ENCODE peak calls at places on chromosomes 2 and 18, in ten cellular contexts. One of them, this sample, is unnamed.

GRCh38 chr2:241108271-241109209 is 6.5 kb upstream of the MTERF4 start:
- DNase-seq in DND-41: no peak
- DNase-seq in GM12878: no peak
- DNase-seq in IMR-90: no peak
- DNase-seq in GM23338: no peak
- DNase-seq in H9: no peak
- DNase-seq in K562: no peak
- DNase-seq in SK-N-SH: no peak
- DNase-seq in GM23248: no peak
- DNase-seq in mesenchymal stem cell: no peak
- DNase-seq in this sample: no peak

GRCh38 chr2:223811757-223812156 is 25.6 kb downstream of the AP1S3 start:
- DNase-seq in DND-41: no peak
- DNase-seq in GM12878: no peak
- DNase-seq in IMR-90: peak; percentile 74
- DNase-seq in GM23338: no peak
- DNase-seq in H9: no peak
- DNase-seq in K562: no peak
- DNase-seq in SK-N-SH: no peak
- DNase-seq in GM23248: no peak
- DNase-seq in mesenchymal stem cell: no peak
- DNase-seq in this sample: peak; percentile 60

GRCh38 chr2:178418426-178418825 is 32.5 kb downstream of the PRKRA start:
- DNase-seq in DND-41: no peak
- DNase-seq in GM12878: no peak
- DNase-seq in IMR-90: peak; percentile 65
- DNase-seq in GM23338: no peak
- DNase-seq in H9: no peak
- DNase-seq in K562: no peak
- DNase-seq in SK-N-SH: no peak
- DNase-seq in GM23248: peak; percentile 40
- DNase-seq in mesenchymal stem cell: peak; percentile 67
- DNase-seq in this sample: peak; percentile 21

GRCh38 chr18:39870586-39870985 is 2084.4 kb upstream of the PIK3C3 start:
- DNase-seq in DND-41: no peak
- DNase-seq in GM12878: no peak
- DNase-seq in IMR-90: no peak
- DNase-seq in GM23338: no peak
- DNase-seq in H9: no peak
- DNase-seq in K562: no peak
- DNase-seq in SK-N-SH: no peak
- DNase-seq in GM23248: no peak
- DNase-seq in mesenchymal stem cell: no peak
- DNase-seq in this sample: peak; percentile 1

GRCh38 chr2:222514901-222515300 is 90.6 kb downstream of the SGPP2 start:
- DNase-seq in DND-41: no peak
- DNase-seq in GM12878: no peak
- DNase-seq in IMR-90: no peak
- DNase-seq in GM23338: no peak
- DNase-seq in H9: no peak
- DNase-seq in K562: no peak
- DNase-seq in SK-N-SH: no peak
- DNase-seq in GM23248: no peak
- DNase-seq in mesenchymal stem cell: no peak
- DNase-seq in this sample: no peak

GRCh38 chr2:149921911-149922616 is 334.5 kb upstream of the MMADHC start:
- DNase-seq in DND-41: no peak
- DNase-seq in GM12878: no peak
- DNase-seq in IMR-90: peak; percentile 35
- DNase-seq in GM23338: no peak
- DNase-seq in H9: no peak
- DNase-seq in K562: no peak
- DNase-seq in SK-N-SH: no peak
- DNase-seq in GM23248: no peak
- DNase-seq in mesenchymal stem cell: peak; percentile 48
- DNase-seq in this sample: no peak

GRCh38 chr2:75007819-75008218 is 49.4 kb downstream of the POLE4 start:
- DNase-seq in DND-41: no peak
- DNase-seq in GM12878: no peak
- DNase-seq in IMR-90: no peak
- DNase-seq in GM23338: no peak
- DNase-seq in H9: no peak
- DNase-seq in K562: no peak
- DNase-seq in SK-N-SH: no peak
- DNase-seq in GM23248: no peak
- DNase-seq in mesenchymal stem cell: no peak
- DNase-seq in this sample: no peak

GRCh38 chr18:49590608-49591007 is 28.8 kb downstream of the LIPG start:
- DNase-seq in DND-41: no peak
- DNase-seq in GM12878: no peak
- DNase-seq in IMR-90: no peak
- DNase-seq in GM23338: no peak
- DNase-seq in H9: no peak
- DNase-seq in K562: no peak
- DNase-seq in SK-N-SH: no peak
- DNase-seq in GM23248: no peak
- DNase-seq in mesenchymal stem cell: no peak
- DNase-seq in this sample: no peak

GRCh38 chr2:64398730-64399129 is 55.2 kb upstream of the LGALSL start:
- DNase-seq in DND-41: no peak
- DNase-seq in GM12878: no peak
- DNase-seq in IMR-90: no peak
- DNase-seq in GM23338: no peak
- DNase-seq in H9: no peak
- DNase-seq in K562: no peak
- DNase-seq in SK-N-SH: no peak
- DNase-seq in GM23248: no peak
- DNase-seq in mesenchymal stem cell: no peak
- DNase-seq in this sample: no peak

GRCh38 chr2:64401501-64401880 is 52.5 kb upstream of the LGALSL start:
- DNase-seq in DND-41: no peak
- DNase-seq in GM12878: no peak
- DNase-seq in IMR-90: no peak
- DNase-seq in GM23338: no peak
- DNase-seq in H9: no peak
- DNase-seq in K562: no peak
- DNase-seq in SK-N-SH: no peak
- DNase-seq in GM23248: no peak
- DNase-seq in mesenchymal stem cell: peak; percentile 84
- DNase-seq in this sample: no peak

GRCh38 chr2:64399521-64399920 is 54.4 kb upstream of the LGALSL start:
- DNase-seq in DND-41: no peak
- DNase-seq in GM12878: no peak
- DNase-seq in IMR-90: no peak
- DNase-seq in GM23338: no peak
- DNase-seq in H9: no peak
- DNase-seq in K562: no peak
- DNase-seq in SK-N-SH: no peak
- DNase-seq in GM23248: no peak
- DNase-seq in mesenchymal stem cell: no peak
- DNase-seq in this sample: no peak

GRCh38 chr2:64400733-64401500 is 53.0 kb upstream of the LGALSL start:
- DNase-seq in DND-41: no peak
- DNase-seq in GM12878: no peak
- DNase-seq in IMR-90: no peak
- DNase-seq in GM23338: no peak
- DNase-seq in H9: no peak
- DNase-seq in K562: no peak
- DNase-seq in SK-N-SH: no peak
- DNase-seq in GM23248: no peak
- DNase-seq in mesenchymal stem cell: peak; percentile 28
- DNase-seq in this sample: no peak

GRCh38 chr2:64400103-64400728 is 53.7 kb upstream of the LGALSL start:
- DNase-seq in DND-41: no peak
- DNase-seq in GM12878: no peak
- DNase-seq in IMR-90: no peak
- DNase-seq in GM23338: no peak
- DNase-seq in H9: no peak
- DNase-seq in K562: no peak
- DNase-seq in SK-N-SH: no peak
- DNase-seq in GM23248: peak; percentile 18
- DNase-seq in mesenchymal stem cell: no peak
- DNase-seq in this sample: no peak
- H3K4me1 ChIP-seq in DND-41: no peaks in the 10 kb centered on the region
- H3K4me1 ChIP-seq in GM12878: peaks cover 9% of the 10 kb centered on the region
- H3K4me1 ChIP-seq in IMR-90: peaks cover 10% of the 10 kb centered on the region
- H3K4me1 ChIP-seq in GM23338: peaks cover 40% of the 10 kb centered on the region
- H3K4me1 ChIP-seq in H9: peaks cover 16% of the 10 kb centered on the region
- H3K4me1 ChIP-seq in K562: no peaks in the 10 kb centered on the region
- H3K4me1 ChIP-seq in SK-N-SH: no peaks in the 10 kb centered on the region
- H3K4me1 ChIP-seq in GM23248: peaks cover 18% of the 10 kb centered on the region
- H3K4me1 ChIP-seq in mesenchymal stem cell: peaks cover 7% of the 10 kb centered on the region
- H3K4me1 ChIP-seq in this sample: peaks cover 10% of the 10 kb centered on the region

GRCh38 chr2:234134496-234134895 is 84.0 kb downstream of the SPP2 start:
- DNase-seq in DND-41: no peak
- DNase-seq in GM12878: no peak
- DNase-seq in IMR-90: no peak
- DNase-seq in GM23338: no peak
- DNase-seq in H9: no peak
- DNase-seq in K562: no peak
- DNase-seq in SK-N-SH: no peak
- DNase-seq in GM23248: no peak
- DNase-seq in mesenchymal stem cell: no peak
- DNase-seq in this sample: no peak

GRCh38 chr2:234138836-234139235 is 88.3 kb downstream of the SPP2 start:
- DNase-seq in DND-41: no peak
- DNase-seq in GM12878: no peak
- DNase-seq in IMR-90: no peak
- DNase-seq in GM23338: no peak
- DNase-seq in H9: no peak
- DNase-seq in K562: no peak
- DNase-seq in SK-N-SH: no peak
- DNase-seq in GM23248: no peak
- DNase-seq in mesenchymal stem cell: no peak
- DNase-seq in this sample: no peak

GRCh38 chr2:234137400-234138014 is 87.0 kb downstream of the SPP2 start:
- DNase-seq in DND-41: no peak
- DNase-seq in GM12878: no peak
- DNase-seq in IMR-90: peak; percentile 21
- DNase-seq in GM23338: no peak
- DNase-seq in H9: no peak
- DNase-seq in K562: no peak
- DNase-seq in SK-N-SH: no peak
- DNase-seq in GM23248: peak; percentile 37
- DNase-seq in mesenchymal stem cell: no peak
- DNase-seq in this sample: no peak

GRCh38 chr2:234135750-234136221 is 85.3 kb downstream of the SPP2 start:
- DNase-seq in DND-41: peak; percentile 74
- DNase-seq in GM12878: peak; percentile 5
- DNase-seq in IMR-90: peak; percentile 76
- DNase-seq in GM23338: peak; percentile 95
- DNase-seq in H9: peak; percentile 89
- DNase-seq in K562: peak; percentile 36
- DNase-seq in SK-N-SH: peak; percentile 83
- DNase-seq in GM23248: peak; percentile 88
- DNase-seq in mesenchymal stem cell: peak; percentile 77
- DNase-seq in this sample: peak; percentile 76

DNA sequence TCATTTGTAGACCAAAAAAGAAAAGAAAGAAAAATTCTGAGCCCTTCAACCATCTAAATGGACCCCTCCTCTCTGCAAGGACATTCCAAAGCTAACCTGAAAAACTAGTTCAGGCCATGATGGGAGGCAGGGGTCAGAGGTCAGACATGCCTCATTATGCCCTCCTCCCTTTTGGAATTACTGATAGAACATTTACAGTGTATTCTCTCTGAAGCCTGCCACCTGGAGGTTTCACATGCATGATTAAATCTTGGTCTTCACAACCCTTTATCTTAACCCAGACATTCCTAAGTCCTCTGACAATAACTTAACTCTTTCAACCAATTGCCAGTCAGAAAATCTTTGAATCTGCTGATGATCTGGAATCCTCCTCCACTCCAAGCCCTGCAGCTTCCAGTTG is 86.0 kb downstream of the SPP2 start:
- DNase-seq in DND-41: peak; percentile 24
- DNase-seq in GM12878: no peak
- DNase-seq in IMR-90: no peak
- DNase-seq in GM23338: peak; percentile 31
- DNase-seq in H9: no peak
- DNase-seq in K562: no peak
- DNase-seq in SK-N-SH: no peak
- DNase-seq in GM23248: no peak
- DNase-seq in mesenchymal stem cell: no peak
- DNase-seq in this sample: no peak
- H3K4me2 ChIP-seq in DND-41: no peak overlapping the region
- H3K4me2 ChIP-seq in GM12878: no peak overlapping the region
- H3K4me2 ChIP-seq in IMR-90: no peak overlapping the region
- H3K4me2 ChIP-seq in GM23338: no peak overlapping the region
- H3K4me2 ChIP-seq in H9: no peak overlapping the region
- H3K4me2 ChIP-seq in K562: no peak overlapping the region
- H3K4me2 ChIP-seq in SK-N-SH: no peak overlapping the region
- H3K4me2 ChIP-seq in GM23248: no peak overlapping the region
- H3K4me2 ChIP-seq in mesenchymal stem cell: no peak overlapping the region
- H3K4me2 ChIP-seq in this sample: no peak overlapping the region

DNA sequence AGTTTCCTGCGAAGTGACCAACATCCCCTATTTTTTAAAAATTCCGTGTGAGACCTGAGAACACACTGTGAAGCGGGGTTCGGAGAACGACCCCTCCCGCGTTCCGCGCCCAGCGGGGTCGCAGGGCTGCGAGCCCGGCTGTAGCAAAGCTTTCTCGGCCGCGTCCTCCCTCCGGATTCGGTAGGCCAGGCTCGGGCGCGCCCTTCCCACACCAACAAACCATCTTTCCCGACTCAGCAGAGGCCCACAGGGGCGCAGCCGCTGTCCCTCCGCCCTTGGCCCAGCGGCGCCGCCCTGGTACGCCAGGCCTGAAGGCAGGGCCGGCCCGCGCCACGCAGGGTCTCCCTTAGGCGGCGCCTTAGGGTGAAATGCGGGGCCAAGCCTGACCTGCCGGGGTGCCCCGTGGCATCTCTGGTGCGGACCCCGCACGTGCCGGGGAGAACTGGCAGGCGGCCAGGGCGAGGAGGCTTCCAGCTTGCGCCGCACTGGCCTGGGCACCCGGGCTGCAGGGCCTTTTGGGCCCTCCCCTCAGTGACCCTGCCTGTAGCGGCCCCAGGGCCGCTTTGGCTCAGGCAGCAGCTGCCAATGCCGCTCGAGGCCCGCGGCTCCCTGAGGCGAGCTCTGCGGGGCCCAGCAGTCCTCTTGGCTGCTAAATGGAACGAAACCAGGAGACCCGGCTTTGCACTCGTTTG is 8.3 kb downstream of the OTX1 start:
- DNase-seq in DND-41: no peak
- DNase-seq in GM12878: no peak
- DNase-seq in IMR-90: no peak
- DNase-seq in GM23338: peak; percentile 70
- DNase-seq in H9: peak; percentile 58
- DNase-seq in K562: no peak
- DNase-seq in SK-N-SH: peak; percentile 68
- DNase-seq in GM23248: peak; percentile 50
- DNase-seq in mesenchymal stem cell: peak; percentile 13
- DNase-seq in this sample: no peak
- H3K4me1 ChIP-seq in DND-41: no peaks in the 10 kb centered on the region
- H3K4me1 ChIP-seq in GM12878: peaks cover 9% of the 10 kb centered on the region
- H3K4me1 ChIP-seq in IMR-90: peaks cover 2% of the 10 kb centered on the region
- H3K4me1 ChIP-seq in GM23338: peaks cover 47% of the 10 kb centered on the region
- H3K4me1 ChIP-seq in H9: peaks cover 10% of the 10 kb centered on the region
- H3K4me1 ChIP-seq in K562: no peaks in the 10 kb centered on the region
- H3K4me1 ChIP-seq in SK-N-SH: no peaks in the 10 kb centered on the region
- H3K4me1 ChIP-seq in GM23248: peaks cover 5% of the 10 kb centered on the region
- H3K4me1 ChIP-seq in mesenchymal stem cell: peaks cover 30% of the 10 kb centered on the region
- H3K4me1 ChIP-seq in this sample: no peaks in the 10 kb centered on the region

GRCh38 chr2:197378494-197378972 is 56.3 kb downstream of the SF3B1 start:
- DNase-seq in DND-41: peak; percentile 62
- DNase-seq in GM12878: no peak
- DNase-seq in IMR-90: peak; percentile 44
- DNase-seq in GM23338: peak; percentile 83
- DNase-seq in H9: peak; percentile 53
- DNase-seq in K562: peak; percentile 58
- DNase-seq in SK-N-SH: peak; percentile 81
- DNase-seq in GM23248: peak; percentile 67
- DNase-seq in mesenchymal stem cell: peak; percentile 49
- DNase-seq in this sample: peak; percentile 34
- H3K4me2 ChIP-seq in DND-41: no peak overlapping the region
- H3K4me2 ChIP-seq in GM12878: no peak overlapping the region
- H3K4me2 ChIP-seq in IMR-90: no peak overlapping the region
- H3K4me2 ChIP-seq in GM23338: no peak overlapping the region
- H3K4me2 ChIP-seq in H9: no peak overlapping the region
- H3K4me2 ChIP-seq in K562: no peak overlapping the region
- H3K4me2 ChIP-seq in SK-N-SH: no peak overlapping the region
- H3K4me2 ChIP-seq in GM23248: peak overlapping the region; percentile 57
- H3K4me2 ChIP-seq in mesenchymal stem cell: no peak overlapping the region
- H3K4me2 ChIP-seq in this sample: peak overlapping the region; percentile 71